ENCODE peak calls at places on chromosomes 16 and 17, in five cellular contexts. D, A, E, C and V are unnamed samples.

GRCh38 chr16:47247691-47248090 is 103.9 kb upstream of the NETO2 start:
- DNase-seq in E (no peak), C (no peak), D (no peak), A (no peak), V (no peak)

GRCh38 chr16:25109643-25110042 is 1.9 kb upstream of the LCMT1 start:
- DNase-seq in E (peak; percentile 97), A (peak; percentile 93), D (no peak), C (peak; percentile 69), V (no peak)

GRCh38 chr16:68389006-68389405 is 59.3 kb downstream of the SMPD3 start:
- DNase-seq in C (no peak), A (no peak), E (no peak), D (no peak), V (no peak)

GRCh38 chr17:9234404-9234945 is 213.2 kb downstream of the NTN1 start:
- DNase-seq in C (no peak), E (no peak), A (no peak), D (no peak), V (no peak)

GRCh38 chr17:32277284-32277683 is 11.7 kb downstream of the RHBDL3 start:
- DNase-seq in D (no peak), E (peak; percentile 61), C (no peak), A (peak; percentile 41), V (no peak)

GRCh38 chr16:27700596-27700995 is 150.7 kb downstream of the KATNIP start:
- DNase-seq in C (no peak), A (peak; percentile 17), E (no peak), D (no peak), V (no peak)

GRCh38 chr16:3487521-3488410 is 7.5 kb downstream of the C16orf90 start:
- DNase-seq in A (no peak), E (no peak), D (no peak), C (no peak), V (no peak)

GRCh38 chr17:40522961-40523310 is 21.5 kb upstream of the TNS4 start:
- DNase-seq in D (no peak), C (no peak), E (no peak), A (no peak), V (no peak)

GRCh38 chr17:49521521-49522185 is 26.6 kb downstream of the NGFR start:
- DNase-seq in E (no peak), C (no peak), D (no peak), A (no peak), V (no peak)

GRCh38 chr17:57097832-57098421 is 12.9 kb downstream of the AKAP1 start:
- DNase-seq in D (no peak), A (peak; percentile 79), C (peak; percentile 49), E (peak; percentile 87), V (no peak)

GRCh38 chr17:80191720-80192265 is 22.0 kb downstream of the CARD14 start:
- DNase-seq in D (no peak), E (no peak), C (no peak), A (no peak), V (no peak)

GRCh38 chr17:77476920-77477805 is 336.4 kb downstream of the SEC14L1 start:
- DNase-seq in E (peak; percentile 98), C (peak; percentile 81), D (no peak), A (peak; percentile 99), V (no peak)

GRCh38 chr16:592518-593306 is 2.8 kb downstream of the RAB40C start:
- DNase-seq in D (no peak), E (peak; percentile 55), C (no peak), A (peak; percentile 43), V (no peak)

GRCh38 chr16:84547539-84548058 is 43.1 kb upstream of the MEAK7 start:
- DNase-seq in E (no peak), C (no peak), A (no peak), D (no peak), V (no peak)

GRCh38 chr17:77869041-77869595 is 89.4 kb upstream of the TNRC6C start:
- DNase-seq in D (no peak), E (no peak), A (no peak), C (no peak), V (no peak)

GRCh38 chr17:82930043-82930923 is 90.5 kb upstream of the ZNF750 start:
- DNase-seq in A (no peak), E (no peak), C (no peak), D (no peak), V (no peak)

GRCh38 chr17:57577751-57578607 is 167.1 kb downstream of the CCDC182 start:
- DNase-seq in A (peak; percentile 65), E (peak; percentile 89), D (no peak), C (no peak), V (no peak)

GRCh38 chr17:47733414-47734288 is 615 bp downstream of the TBX21 start:
- DNase-seq in E (no peak), A (no peak), C (no peak), D (no peak), V (peak; percentile 33)

GRCh38 chr17:27157297-27157696 is 136.6 kb upstream of the WSB1 start:
- DNase-seq in E (no peak), A (no peak), C (no peak), D (no peak), V (no peak)